ENCODE peak calls at places on chromosome 13, in six cellular contexts. One of them, this sample, is unnamed.

GRCh38 chr13:99652141-99652540 is 150.9 kb downstream of the TM9SF2 start:
- DNase-seq in GM04503: no peak
- DNase-seq in NCI-H748 treated with DMSO at 0.1 percent for 48 hours: no peak
- DNase-seq in ureter: no peak
- DNase-seq in endothelial cell: no peak
- DNase-seq in NCI-H1417 treated with DMSO at 0.1 percent for 48 hours: no peak
- DNase-seq in this sample: no peak

GRCh38 chr13:100789481-100789880 is 114.9 kb upstream of the TMTC4 start:
- DNase-seq in NCI-H748 treated with DMSO at 0.1 percent for 48 hours: no peak
- DNase-seq in NCI-H1417 treated with DMSO at 0.1 percent for 48 hours: no peak
- DNase-seq in GM04503: no peak
- DNase-seq in endothelial cell: no peak
- DNase-seq in ureter: no peak
- DNase-seq in this sample: no peak

GRCh38 chr13:29991343-29991742 is 140.9 kb upstream of the UBL3 start:
- DNase-seq in ureter: no peak
- DNase-seq in NCI-H748 treated with DMSO at 0.1 percent for 48 hours: no peak
- DNase-seq in NCI-H1417 treated with DMSO at 0.1 percent for 48 hours: no peak
- DNase-seq in endothelial cell: no peak
- DNase-seq in GM04503: peak
- DNase-seq in this sample: no peak

GRCh38 chr13:44259045-44260042 is 114.3 kb upstream of the SERP2 start:
- DNase-seq in NCI-H1417 treated with DMSO at 0.1 percent for 48 hours: no peak
- DNase-seq in endothelial cell: no peak
- DNase-seq in NCI-H748 treated with DMSO at 0.1 percent for 48 hours: no peak
- DNase-seq in ureter: no peak
- DNase-seq in GM04503: no peak
- DNase-seq in this sample: no peak

GRCh38 chr13:110023729-110024645 is 237.6 kb upstream of the IRS2 start:
- DNase-seq in endothelial cell: peak
- DNase-seq in NCI-H748 treated with DMSO at 0.1 percent for 48 hours: peak
- DNase-seq in GM04503: no peak
- DNase-seq in ureter: no peak
- DNase-seq in NCI-H1417 treated with DMSO at 0.1 percent for 48 hours: peak
- DNase-seq in this sample: no peak

GRCh38 chr13:73109288-73109899 is 50.6 kb downstream of the KLF5 start:
- DNase-seq in ureter: no peak
- DNase-seq in NCI-H748 treated with DMSO at 0.1 percent for 48 hours: no peak
- DNase-seq in endothelial cell: no peak
- DNase-seq in NCI-H1417 treated with DMSO at 0.1 percent for 48 hours: no peak
- DNase-seq in GM04503: no peak
- DNase-seq in this sample: no peak

GRCh38 chr13:40394304-40394983 is 272.0 kb downstream of the FOXO1 start:
- DNase-seq in endothelial cell: no peak
- DNase-seq in NCI-H748 treated with DMSO at 0.1 percent for 48 hours: no peak
- DNase-seq in ureter: no peak
- DNase-seq in NCI-H1417 treated with DMSO at 0.1 percent for 48 hours: no peak
- DNase-seq in GM04503: no peak
- DNase-seq in this sample: no peak

GRCh38 chr13:67147257-67148218 is 82.6 kb downstream of the PCDH9 start:
- DNase-seq in NCI-H1417 treated with DMSO at 0.1 percent for 48 hours: no peak
- DNase-seq in ureter: no peak
- DNase-seq in NCI-H748 treated with DMSO at 0.1 percent for 48 hours: no peak
- DNase-seq in endothelial cell: peak
- DNase-seq in GM04503: peak
- DNase-seq in this sample: no peak

GRCh38 chr13:83221813-83222241 is 660.4 kb downstream of the SLITRK1 start:
- DNase-seq in NCI-H748 treated with DMSO at 0.1 percent for 48 hours: no peak
- DNase-seq in endothelial cell: no peak
- DNase-seq in NCI-H1417 treated with DMSO at 0.1 percent for 48 hours: no peak
- DNase-seq in GM04503: peak
- DNase-seq in ureter: no peak
- DNase-seq in this sample: no peak